ENCODE peak calls at places on chromosomes 16 and 17, in eight cellular contexts. One of them, this sample, is unnamed. For H3K27me3, the result is how much of the 10 kb centered on the place peaks cover.

GRCh38 chr17:80232438-80232837 is 12.2 kb downstream of the SLC26A11 start:
- DNase-seq in endothelial cell of umbilical vein: no peak
- DNase-seq in fibroblast of lung: no peak
- DNase-seq in PC-9: no peak
- DNase-seq in HCT116: no peak
- DNase-seq in mammary epithelial cell: no peak
- DNase-seq in hepatocyte: no peak
- DNase-seq in GM23338: no peak
- DNase-seq in this sample: no peak

GRCh38 chr17:19561697-19562318 is 28.2 kb downstream of the SLC47A1 start:
- DNase-seq in endothelial cell of umbilical vein: no peak
- DNase-seq in fibroblast of lung: no peak
- DNase-seq in PC-9: no peak
- DNase-seq in HCT116: no peak
- DNase-seq in mammary epithelial cell: no peak
- DNase-seq in hepatocyte: no peak
- DNase-seq in GM23338: no peak
- DNase-seq in this sample: no peak

GRCh38 chr17:7932483-7932891 is 481 bp downstream of the CNTROB start:
- DNase-seq in endothelial cell of umbilical vein: peak
- DNase-seq in fibroblast of lung: peak
- DNase-seq in PC-9: no peak
- DNase-seq in HCT116: no peak
- DNase-seq in mammary epithelial cell: peak
- DNase-seq in hepatocyte: peak
- DNase-seq in GM23338: peak
- DNase-seq in this sample: peak

GRCh38 chr16:81513204-81514040 is 68.8 kb downstream of the CMIP start:
- DNase-seq in endothelial cell of umbilical vein: peak
- DNase-seq in fibroblast of lung: peak
- DNase-seq in PC-9: peak
- DNase-seq in HCT116: no peak
- DNase-seq in mammary epithelial cell: no peak
- DNase-seq in hepatocyte: no peak
- DNase-seq in GM23338: peak
- DNase-seq in this sample: peak

GRCh38 chr17:56786989-56787482 is 46.7 kb downstream of the C17orf67 start:
- DNase-seq in endothelial cell of umbilical vein: peak
- DNase-seq in fibroblast of lung: peak
- DNase-seq in PC-9: peak
- DNase-seq in HCT116: peak
- DNase-seq in mammary epithelial cell: peak
- DNase-seq in hepatocyte: peak
- DNase-seq in GM23338: no peak
- DNase-seq in this sample: no peak

GRCh38 chr17:76473541-76473985 is 6.2 kb downstream of the AANAT start:
- DNase-seq in endothelial cell of umbilical vein: no peak
- DNase-seq in fibroblast of lung: no peak
- DNase-seq in PC-9: no peak
- DNase-seq in HCT116: no peak
- DNase-seq in mammary epithelial cell: no peak
- DNase-seq in hepatocyte: no peak
- DNase-seq in GM23338: peak
- DNase-seq in this sample: peak

GRCh38 chr17:9206989-9207317 is 185.6 kb downstream of the NTN1 start:
- DNase-seq in endothelial cell of umbilical vein: no peak
- DNase-seq in fibroblast of lung: no peak
- DNase-seq in PC-9: no peak
- DNase-seq in HCT116: no peak
- DNase-seq in mammary epithelial cell: no peak
- DNase-seq in hepatocyte: peak
- DNase-seq in GM23338: no peak
- DNase-seq in this sample: no peak

GRCh38 chr17:8468109-8468508 is 32.4 kb downstream of the NDEL1 start:
- DNase-seq in endothelial cell of umbilical vein: no peak
- DNase-seq in fibroblast of lung: no peak
- DNase-seq in PC-9: no peak
- DNase-seq in HCT116: no peak
- DNase-seq in mammary epithelial cell: no peak
- DNase-seq in hepatocyte: no peak
- DNase-seq in GM23338: no peak
- DNase-seq in this sample: no peak

GRCh38 chr16:54424043-54424451 is 137.5 kb upstream of the IRX3 start:
- DNase-seq in endothelial cell of umbilical vein: no peak
- DNase-seq in fibroblast of lung: no peak
- DNase-seq in PC-9: peak
- DNase-seq in HCT116: no peak
- DNase-seq in mammary epithelial cell: peak
- DNase-seq in hepatocyte: no peak
- DNase-seq in GM23338: no peak
- DNase-seq in this sample: no peak

GRCh38 chr17:4610656-4611055 is 26.3 kb downstream of the SMTNL2 start:
- DNase-seq in endothelial cell of umbilical vein: no peak
- DNase-seq in fibroblast of lung: no peak
- DNase-seq in PC-9: no peak
- DNase-seq in HCT116: no peak
- DNase-seq in mammary epithelial cell: no peak
- DNase-seq in hepatocyte: peak
- DNase-seq in GM23338: no peak
- DNase-seq in this sample: no peak
- H3K27me3 ChIP-seq in endothelial cell of umbilical vein: under half
- H3K27me3 ChIP-seq in fibroblast of lung: under half
- H3K27me3 ChIP-seq in PC-9: under half
- H3K27me3 ChIP-seq in HCT116: under half
- H3K27me3 ChIP-seq in mammary epithelial cell: under half
- H3K27me3 ChIP-seq in hepatocyte: under half
- H3K27me3 ChIP-seq in GM23338: under half
- H3K27me3 ChIP-seq in this sample: under half

GRCh38 chr16:86300746-86301480 is 209.4 kb upstream of the FOXF1 start:
- DNase-seq in endothelial cell of umbilical vein: peak
- DNase-seq in fibroblast of lung: peak
- DNase-seq in PC-9: no peak
- DNase-seq in HCT116: no peak
- DNase-seq in mammary epithelial cell: no peak
- DNase-seq in hepatocyte: peak
- DNase-seq in GM23338: peak
- DNase-seq in this sample: peak
- TF ChIP-seq EZH2 in endothelial cell of umbilical vein: peak
- TF ChIP-seq EZH2 in fibroblast of lung: no peak
- TF ChIP-seq EZH2 in PC-9: no peak
- TF ChIP-seq EZH2 in HCT116: no peak
- TF ChIP-seq EZH2 in mammary epithelial cell: no peak
- TF ChIP-seq EZH2 in hepatocyte: no peak
- TF ChIP-seq EZH2 in GM23338: no peak
- TF ChIP-seq EZH2 in this sample: no peak

GRCh38 chr16:13426279-13426678 is 493.7 kb upstream of the ERCC4 start:
- DNase-seq in endothelial cell of umbilical vein: no peak
- DNase-seq in fibroblast of lung: no peak
- DNase-seq in PC-9: no peak
- DNase-seq in HCT116: no peak
- DNase-seq in mammary epithelial cell: no peak
- DNase-seq in hepatocyte: no peak
- DNase-seq in GM23338: peak
- DNase-seq in this sample: peak
- H2AFZ ChIP-seq in endothelial cell of umbilical vein: no peak
- H2AFZ ChIP-seq in fibroblast of lung: no peak
- H2AFZ ChIP-seq in PC-9: no peak
- H2AFZ ChIP-seq in HCT116: no peak
- H2AFZ ChIP-seq in mammary epithelial cell: no peak
- H2AFZ ChIP-seq in hepatocyte: no peak
- H2AFZ ChIP-seq in GM23338: no peak
- H2AFZ ChIP-seq in this sample: no peak

GRCh38 chr17:48603959-48604769 is 622 bp downstream of the HOXB6 start:
- DNase-seq in endothelial cell of umbilical vein: peak
- DNase-seq in fibroblast of lung: no peak
- DNase-seq in PC-9: peak
- DNase-seq in HCT116: peak
- DNase-seq in mammary epithelial cell: no peak
- DNase-seq in hepatocyte: peak
- DNase-seq in GM23338: peak
- DNase-seq in this sample: no peak
- H3K27me3 ChIP-seq in endothelial cell of umbilical vein: under half
- H3K27me3 ChIP-seq in fibroblast of lung: under half
- H3K27me3 ChIP-seq in PC-9: under half
- H3K27me3 ChIP-seq in HCT116: under half
- H3K27me3 ChIP-seq in mammary epithelial cell: under half
- H3K27me3 ChIP-seq in hepatocyte: half or more
- H3K27me3 ChIP-seq in GM23338: half or more
- H3K27me3 ChIP-seq in this sample: half or more

GRCh38 chr16:24919536-24919935 is 73.8 kb downstream of the SLC5A11 start:
- DNase-seq in endothelial cell of umbilical vein: no peak
- DNase-seq in fibroblast of lung: no peak
- DNase-seq in PC-9: no peak
- DNase-seq in HCT116: no peak
- DNase-seq in mammary epithelial cell: no peak
- DNase-seq in hepatocyte: no peak
- DNase-seq in GM23338: no peak
- DNase-seq in this sample: no peak
- TF ChIP-seq EZH2 in endothelial cell of umbilical vein: no peak
- TF ChIP-seq EZH2 in fibroblast of lung: no peak
- TF ChIP-seq EZH2 in PC-9: no peak
- TF ChIP-seq EZH2 in HCT116: no peak
- TF ChIP-seq EZH2 in mammary epithelial cell: no peak
- TF ChIP-seq EZH2 in hepatocyte: no peak
- TF ChIP-seq EZH2 in GM23338: no peak
- TF ChIP-seq EZH2 in this sample: no peak

This sample was measured in neural progenitor cell.